ENCODE peak calls at places on chromosomes 12 and 14, in five cellular contexts. F, S, G, V and N are unnamed samples.
A peak's percentile ranks its signal among the peaks of the same experiment; 100 is the strongest.

GRCh38 chr12:57984629-57985151 is 43.3 kb downstream of the ATP23 start:
- DNase-seq in G (no peak), S (no peak), F (no peak), V (no peak), N (no peak)

GRCh38 chr12:106646472-106646871 is 63.7 kb downstream of the RFX4 start:
- DNase-seq in S (no peak), V (no peak), G (no peak), F (no peak), N (no peak)

GRCh38 chr12:101671157-101671791 is 26.2 kb upstream of the CHPT1 start:
- DNase-seq in G (no peak), V (no peak), S (no peak), F (no peak), N (peak; percentile 54)

GRCh38 chr14:81176224-81176623 is 44.5 kb downstream of the GTF2A1 start:
- DNase-seq in G (no peak), V (no peak), F (no peak), S (no peak), N (no peak)

GRCh38 chr14:91249841-91250616 is 5.5 kb upstream of the GPR68 start:
- DNase-seq in F (peak; percentile 75), S (no peak), V (no peak), G (peak; percentile 36), N (peak; percentile 70)

GRCh38 chr14:74512431-74512830 is 18.9 kb downstream of the ISCA2 start:
- DNase-seq in F (no peak), G (no peak), S (no peak), V (no peak), N (no peak)

GRCh38 chr12:68063900-68064590 is 74.8 kb downstream of the IFNG-AS1 start:
- DNase-seq in S (no peak), V (no peak), F (no peak), G (no peak), N (no peak)

GRCh38 chr12:68221497-68221896 is 4.1 kb downstream of the IL26 start:
- DNase-seq in F (no peak), V (no peak), S (no peak), G (no peak), N (no peak)

GRCh38 chr12:80241576-80242273 is 142.4 kb downstream of the OTOGL start:
- DNase-seq in F (peak; percentile 42), V (no peak), S (peak; percentile 39), G (no peak), N (no peak)

GRCh38 chr12:120376416-120376815 is 7.5 kb upstream of the MSI1 start:
- DNase-seq in G (no peak), S (no peak), F (peak; percentile 18), V (no peak), N (no peak)

GRCh38 chr14:103696466-103697071 is 18.7 kb downstream of the XRCC3 start:
- DNase-seq in V (no peak), G (no peak), S (peak; percentile 83), F (no peak), N (no peak)

GRCh38 chr12:78898416-78898815 is 33.8 kb downstream of the SYT1 start:
- DNase-seq in V (peak; percentile 37), G (no peak), F (no peak), S (no peak), N (no peak)

GRCh38 chr12:108382437-108382801 is 43.3 kb upstream of the CMKLR1 start:
- DNase-seq in G (no peak), F (no peak), V (no peak), S (no peak), N (no peak)

GRCh38 chr14:66104486-66104885 is 381.7 kb upstream of the CCDC196 start:
- DNase-seq in V (no peak), S (no peak), G (no peak), F (no peak), N (no peak)

GRCh38 chr12:25347716-25348261 is 97.1 kb upstream of the KRAS start:
- DNase-seq in S (no peak), G (peak; percentile 75), F (no peak), V (no peak), N (no peak)

GRCh38 chr14:92463141-92463540 is 50.4 kb upstream of the RIN3 start:
- DNase-seq in S (no peak), V (no peak), G (no peak), F (no peak), N (peak; percentile 36)

GRCh38 chr12:122571821-122572220 is 44.8 kb downstream of the KNTC1 start:
- DNase-seq in S (no peak), V (no peak), G (no peak), F (no peak), N (no peak)

GRCh38 chr12:62933220-62933870 is 1.6 kb downstream of the PPM1H start:
- DNase-seq in S (peak; percentile 14), F (peak; percentile 73), G (peak; percentile 50), V (peak; percentile 25), N (no peak)

GRCh38 chr14:68820999-68821683 is 28.3 kb upstream of the ZFP36L1 start:
- DNase-seq in S (no peak), V (no peak), F (no peak), G (no peak), N (no peak)

GRCh38 chr12:14854586-14855163 is 11.3 kb upstream of the ART4 start:
- DNase-seq in F (peak; percentile 57), V (no peak), G (no peak), S (peak; percentile 75), N (no peak)

DNA sequence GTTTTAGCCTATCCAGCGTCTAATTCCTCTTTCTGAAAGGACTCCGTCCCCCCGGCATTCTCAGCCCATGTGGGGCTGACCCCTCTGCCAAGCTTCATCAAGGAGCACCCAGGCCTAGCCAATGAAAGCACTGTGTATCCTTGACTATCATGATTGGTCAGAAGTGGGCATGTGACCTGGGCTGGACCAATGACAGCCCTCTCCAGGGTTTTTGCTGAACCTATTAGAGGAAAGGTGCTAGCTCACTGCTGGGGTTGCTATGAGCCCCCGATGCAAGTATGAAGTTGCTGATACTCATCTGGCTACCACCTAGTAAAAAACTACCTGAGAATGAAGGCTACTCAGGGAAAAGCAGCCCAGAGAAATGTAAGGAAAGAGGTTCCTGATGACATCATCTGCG is 68.1 kb downstream of the LRRC74A start:
- DNase-seq in F (no peak), G (no peak), V (no peak), S (no peak), N (no peak)
- TF ChIP-seq CTCF in F (no peak), G (no peak), V (no peak), S (no peak), N (no peak)

GRCh38 chr12:53244337-53244736 is 12.3 kb upstream of the RARG start:
- DNase-seq in S (no peak), V (no peak), G (no peak), F (no peak), N (no peak)
- TF ChIP-seq CTCF in S (no peak), V (no peak), G (no peak), F (no peak), N (no peak)

GRCh38 chr14:101737414-101738367 is 23.8 kb upstream of the PPP2R5C start:
- DNase-seq in G (no peak), F (no peak), V (no peak), S (no peak), N (peak; percentile 68)
- TF ChIP-seq CTCF in G (peak; percentile 24), F (peak; percentile 31), V (no peak), S (no peak), N (no peak)

GRCh38 chr14:24351517-24351916 is 11.7 kb upstream of the RIPK3 start:
- DNase-seq in F (peak; percentile 18), S (peak; percentile 85), V (no peak), G (no peak), N (no peak)
- TF ChIP-seq CTCF in F (peak; percentile 20), S (no peak), V (no peak), G (no peak), N (no peak)